ENCODE peak calls at places on chromosomes 12 and 14, in nine cellular contexts. V is AG09319; J is T-helper 2 cell; M is AG10803; O is activated naive CD8-positive, alpha-beta T cell treated with anti-CD3 and anti-CD28 coated beads for 36 hours; Z is dermis blood vessel endothelial cell; W is left lobe of liver; H is WTC11; D is T-helper 1 cell. S is an unnamed sample.

GRCh38 chr12:80118565-80119337 is 19.4 kb downstream of the OTOGL start:
- DNase-seq in V (no peak), J (no peak), M (no peak), O (no peak), Z (peak), W (no peak), H (no peak), D (no peak), S (no peak)

GRCh38 chr12:4762773-4763172 is 42.6 kb downstream of the GALNT8 start:
- DNase-seq in V (no peak), J (no peak), M (no peak), O (no peak), Z (no peak), W (no peak), H (no peak), D (no peak), S (no peak)

GRCh38 chr14:73943083-73943482 is 6.8 kb downstream of the FAM161B start:
- DNase-seq in V (peak), J (no peak), M (peak), O (no peak), Z (no peak), W (no peak), H (no peak), D (no peak), S (peak)

GRCh38 chr12:45763381-45763780 is 33.9 kb downstream of the ARID2 start:
- DNase-seq in V (no peak), J (no peak), M (no peak), O (no peak), Z (no peak), W (no peak), H (no peak), D (no peak), S (no peak)

GRCh38 chr12:124694846-124695497 is 127.6 kb upstream of the NCOR2 start:
- DNase-seq in V (no peak), J (no peak), M (peak), O (no peak), Z (peak), W (no peak), H (no peak), D (no peak), S (peak)

GRCh38 chr12:87428701-87429277 is 600.4 kb downstream of the C12orf50 start:
- DNase-seq in V (no peak), J (no peak), M (no peak), O (no peak), Z (peak), W (no peak), H (no peak), D (no peak), S (no peak)

GRCh38 chr12:21814814-21815213 is 40.3 kb upstream of the KCNJ8 start:
- DNase-seq in V (no peak), J (no peak), M (no peak), O (no peak), Z (no peak), W (peak), H (no peak), D (no peak), S (no peak)

GRCh38 chr12:131007794-131008460 is 54.2 kb downstream of the ADGRD1 start:
- DNase-seq in V (no peak), J (no peak), M (no peak), O (no peak), Z (no peak), W (no peak), H (no peak), D (no peak), S (no peak)

GRCh38 chr12:110370732-110371141 is 32.8 kb downstream of the ANAPC7 start:
- DNase-seq in V (no peak), J (no peak), M (no peak), O (no peak), Z (no peak), W (no peak), H (no peak), D (no peak), S (no peak)

GRCh38 chr14:33509927-33510535 is 440.8 kb downstream of the EGLN3 start:
- DNase-seq in V (no peak), J (no peak), M (peak), O (no peak), Z (peak), W (no peak), H (no peak), D (no peak), S (peak)

GRCh38 chr12:131430158-131430772 is 280.6 kb upstream of the SFSWAP start:
- DNase-seq in V (no peak), J (no peak), M (no peak), O (no peak), Z (no peak), W (peak), H (no peak), D (no peak), S (no peak)

GRCh38 chr14:52129733-52130132 is 60.9 kb upstream of the NID2 start:
- DNase-seq in V (no peak), J (no peak), M (no peak), O (no peak), Z (no peak), W (no peak), H (no peak), D (no peak), S (peak)

GRCh38 chr12:6226002-6226700 is 26.0 kb downstream of the CD9 start:
- DNase-seq in V (no peak), J (no peak), M (peak), O (no peak), Z (peak), W (peak), H (no peak), D (no peak), S (peak)

GRCh38 chr12:116528067-116528466 is 31.1 kb upstream of the MAP1LC3B2 start:
- DNase-seq in V (no peak), J (no peak), M (peak), O (no peak), Z (peak), W (no peak), H (no peak), D (no peak), S (no peak)

GRCh38 chr12:106304001-106304421 is 1.5 kb downstream of the TCP11L2 start:
- DNase-seq in V (no peak), J (no peak), M (peak), O (no peak), Z (no peak), W (no peak), H (no peak), D (no peak), S (no peak)

GRCh38 chr12:32273712-32274111 is 125.6 kb upstream of the FGD4 start:
- DNase-seq in V (no peak), J (no peak), M (no peak), O (peak), Z (peak), W (no peak), H (peak), D (peak), S (no peak)

GRCh38 chr12:101792046-101792931 is 38.5 kb downstream of the GNPTAB start:
- DNase-seq in V (no peak), J (no peak), M (no peak), O (no peak), Z (peak), W (no peak), H (no peak), D (no peak), S (no peak)

GRCh38 chr14:58626441-58626840 is 11.3 kb upstream of the DACT1 start:
- DNase-seq in V (no peak), J (no peak), M (peak), O (no peak), Z (no peak), W (no peak), H (no peak), D (no peak), S (no peak)

GRCh38 chr12:125092872-125093680 is 27.8 kb downstream of the AACS start:
- DNase-seq in V (peak), J (no peak), M (peak), O (no peak), Z (no peak), W (no peak), H (no peak), D (no peak), S (no peak)

GRCh38 chr12:99852666-99853065 is 132.1 kb downstream of the ANKS1B start:
- DNase-seq in V (no peak), J (no peak), M (no peak), O (no peak), Z (no peak), W (no peak), H (peak), D (no peak), S (no peak)

GRCh38 chr12:79997115-79997805 is 62.4 kb upstream of the PPP1R12A start:
- DNase-seq in V (no peak), J (no peak), M (peak), O (no peak), Z (no peak), W (no peak), H (no peak), D (no peak), S (no peak)

GRCh38 chr14:56156096-56156495 is 37.9 kb downstream of the PELI2 start:
- DNase-seq in V (no peak), J (no peak), M (peak), O (no peak), Z (no peak), W (no peak), H (no peak), D (no peak), S (no peak)

GRCh38 chr14:99517046-99517642 is 35.9 kb downstream of the CCNK start:
- DNase-seq in V (no peak), J (peak), M (no peak), O (no peak), Z (no peak), W (peak), H (peak), D (no peak), S (no peak)